ENCODE peak calls at places on chromosomes 6 and 20, in four cellular contexts. One of them, this sample, is unnamed. For H3K4me1, the result is how much of the 10 kb centered on the place peaks cover.

GRCh38 chr20:48155231-48155630 is 369.9 kb upstream of the SULF2 start:
- DNase-seq in SK-N-SH: no peak
- DNase-seq in H1: no peak
- DNase-seq in HepG2: no peak
- DNase-seq in this sample: no peak

GRCh38 chr6:137217801-137218472 is 1.2 kb downstream of the IFNGR1 start:
- DNase-seq in SK-N-SH: no peak
- DNase-seq in H1: no peak
- DNase-seq in HepG2: peak
- DNase-seq in this sample: no peak

GRCh38 chr6:37517411-37517812 is 17.7 kb upstream of the CCDC167 start:
- DNase-seq in SK-N-SH: no peak
- DNase-seq in H1: no peak
- DNase-seq in HepG2: no peak
- DNase-seq in this sample: no peak

GRCh38 chr6:79570129-79570801 is 33.0 kb upstream of the LCA5 start:
- DNase-seq in SK-N-SH: peak
- DNase-seq in H1: peak
- DNase-seq in HepG2: peak
- DNase-seq in this sample: no peak

GRCh38 chr6:110723017-110723416 is 92.3 kb downstream of the CDK19 start:
- DNase-seq in SK-N-SH: no peak
- DNase-seq in H1: no peak
- DNase-seq in HepG2: no peak
- DNase-seq in this sample: no peak

GRCh38 chr20:63441777-63442493 is 30.5 kb downstream of the KCNQ2 start:
- DNase-seq in SK-N-SH: peak
- DNase-seq in H1: no peak
- DNase-seq in HepG2: peak
- DNase-seq in this sample: peak

GRCh38 chr6:124073820-124074587 is 270.3 kb downstream of the NKAIN2 start:
- DNase-seq in SK-N-SH: no peak
- DNase-seq in H1: no peak
- DNase-seq in HepG2: no peak
- DNase-seq in this sample: no peak

GRCh38 chr20:10955166-10955565 is 281.4 kb upstream of the JAG1 start:
- DNase-seq in SK-N-SH: no peak
- DNase-seq in H1: no peak
- DNase-seq in HepG2: no peak
- DNase-seq in this sample: no peak

GRCh38 chr6:3773696-3774298 is 22.3 kb upstream of the PXDC1 start:
- DNase-seq in SK-N-SH: no peak
- DNase-seq in H1: no peak
- DNase-seq in HepG2: no peak
- DNase-seq in this sample: no peak

GRCh38 chr20:43774754-43775153 is 48.0 kb upstream of the GTSF1L start:
- DNase-seq in SK-N-SH: no peak
- DNase-seq in H1: no peak
- DNase-seq in HepG2: no peak
- DNase-seq in this sample: no peak

GRCh38 chr20:1336699-1337387 is 7.9 kb upstream of the SDCBP2 start:
- DNase-seq in SK-N-SH: no peak
- DNase-seq in H1: no peak
- DNase-seq in HepG2: no peak
- DNase-seq in this sample: no peak

GRCh38 chr6:127186889-127187288 is 68.4 kb downstream of the RSPO3 start:
- DNase-seq in SK-N-SH: peak
- DNase-seq in H1: no peak
- DNase-seq in HepG2: peak
- DNase-seq in this sample: peak

GRCh38 chr6:142537612-142538478 is 236.0 kb downstream of the ADGRG6 start:
- DNase-seq in SK-N-SH: no peak
- DNase-seq in H1: peak
- DNase-seq in HepG2: peak
- DNase-seq in this sample: no peak

GRCh38 chr20:41643504-41643938 is 25.3 kb upstream of the CHD6 start:
- DNase-seq in SK-N-SH: no peak
- DNase-seq in H1: no peak
- DNase-seq in HepG2: peak
- DNase-seq in this sample: no peak

GRCh38 chr20:38692436-38693411 is 31.6 kb upstream of the SLC32A1 start:
- DNase-seq in SK-N-SH: peak
- DNase-seq in H1: no peak
- DNase-seq in HepG2: peak
- DNase-seq in this sample: peak

GRCh38 chr6:17816921-17817611 is 110.3 kb upstream of the NUP153 start:
- DNase-seq in SK-N-SH: no peak
- DNase-seq in H1: no peak
- DNase-seq in HepG2: peak
- DNase-seq in this sample: no peak

GRCh38 chr20:58306421-58307261 is 2.9 kb upstream of the RAB22A start:
- DNase-seq in SK-N-SH: no peak
- DNase-seq in H1: no peak
- DNase-seq in HepG2: peak
- DNase-seq in this sample: peak

GRCh38 chr20:23148721-23149570 is 62.8 kb upstream of the CD93 start:
- DNase-seq in SK-N-SH: no peak
- DNase-seq in H1: no peak
- DNase-seq in HepG2: no peak
- DNase-seq in this sample: no peak

GRCh38 chr6:54193560-54193959 is 82.3 kb downstream of the MLIP start:
- DNase-seq in SK-N-SH: no peak
- DNase-seq in H1: no peak
- DNase-seq in HepG2: no peak
- DNase-seq in this sample: no peak

GRCh38 chr6:117930645-117931044 is 23.6 kb downstream of the SLC35F1 start:
- DNase-seq in SK-N-SH: no peak
- DNase-seq in H1: no peak
- DNase-seq in HepG2: no peak
- DNase-seq in this sample: no peak

GRCh38 chr6:42331019-42331418 is 113.4 kb upstream of the MRPS10 start:
- DNase-seq in SK-N-SH: no peak
- DNase-seq in H1: no peak
- DNase-seq in HepG2: no peak
- DNase-seq in this sample: no peak

GRCh38 chr6:159608961-159609673 is 83.9 kb downstream of the SOD2 start:
- DNase-seq in SK-N-SH: no peak
- DNase-seq in H1: peak
- DNase-seq in HepG2: peak
- DNase-seq in this sample: no peak
- H3K4me3 ChIP-seq in SK-N-SH: no peak
- H3K4me3 ChIP-seq in H1: no peak
- H3K4me3 ChIP-seq in HepG2: no peak
- H3K4me3 ChIP-seq in this sample: no peak

GRCh38 chr6:15366003-15366535 is 120.2 kb downstream of the JARID2 start:
- DNase-seq in SK-N-SH: no peak
- DNase-seq in H1: no peak
- DNase-seq in HepG2: no peak
- DNase-seq in this sample: no peak

GRCh38 chr6:15368186-15368585 is 122.3 kb downstream of the JARID2 start:
- DNase-seq in SK-N-SH: no peak
- DNase-seq in H1: no peak
- DNase-seq in HepG2: no peak
- DNase-seq in this sample: no peak

GRCh38 chr6:15368873-15369272 is 123.0 kb downstream of the JARID2 start:
- DNase-seq in SK-N-SH: no peak
- DNase-seq in H1: no peak
- DNase-seq in HepG2: no peak
- DNase-seq in this sample: no peak

GRCh38 chr6:15365273-15365687 is 119.4 kb downstream of the JARID2 start:
- DNase-seq in SK-N-SH: peak
- DNase-seq in H1: no peak
- DNase-seq in HepG2: no peak
- DNase-seq in this sample: peak

DNA sequence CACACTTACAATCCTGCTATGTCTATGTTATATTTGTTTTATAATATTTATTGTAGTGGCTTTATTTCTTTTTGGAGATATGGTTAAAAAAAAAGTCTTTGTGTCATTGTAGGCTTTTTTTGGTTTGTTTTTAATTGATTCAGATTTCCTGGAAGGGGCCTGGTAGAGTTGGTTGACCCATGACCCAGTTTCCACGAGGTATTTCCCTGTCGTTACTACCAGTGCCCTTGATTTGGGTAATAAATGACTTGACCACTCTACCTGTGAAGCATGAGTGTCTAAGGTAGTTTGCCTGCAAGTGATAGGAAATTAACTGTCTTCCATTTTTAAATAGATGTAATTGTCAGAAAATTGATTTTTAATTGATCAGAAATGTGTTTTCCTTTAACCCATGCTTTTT is 121.0 kb downstream of the JARID2 start:
- DNase-seq in SK-N-SH: no peak
- DNase-seq in H1: no peak
- DNase-seq in HepG2: no peak
- DNase-seq in this sample: no peak
- H3K4me1 ChIP-seq in SK-N-SH: under half
- H3K4me1 ChIP-seq in H1: under half
- H3K4me1 ChIP-seq in HepG2: under half
- H3K4me1 ChIP-seq in this sample: half or more

GRCh38 chr6:30907758-30908591 is at the start of gene GTF2H4:
- DNase-seq in SK-N-SH: peak
- DNase-seq in H1: peak
- DNase-seq in HepG2: peak
- DNase-seq in this sample: peak
- TF ChIP-seq EP300 in SK-N-SH: no peak
- TF ChIP-seq EP300 in H1: no peak
- TF ChIP-seq EP300 in HepG2: peak
- TF ChIP-seq EP300 in this sample: peak

DNA sequence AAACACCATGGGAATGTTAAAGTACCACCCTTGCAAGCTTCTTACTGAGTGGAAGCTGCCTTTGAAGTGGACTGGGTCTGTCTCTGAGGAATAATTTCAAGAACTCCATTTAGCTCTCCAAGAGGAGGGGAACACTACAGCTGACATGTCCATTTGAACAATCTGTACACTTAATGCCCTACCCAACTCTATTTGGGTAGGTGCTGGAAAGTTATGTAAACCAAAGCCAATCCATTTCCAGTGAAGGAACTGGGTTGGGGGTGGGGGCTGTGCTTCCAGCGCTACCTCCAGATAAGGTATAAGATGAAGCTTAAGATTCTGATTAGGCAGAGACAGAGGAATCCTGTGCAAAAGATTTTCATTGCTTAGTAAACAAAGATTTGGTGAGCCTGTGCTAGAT is 122.0 kb downstream of the TCP11 start:
- DNase-seq in SK-N-SH: no peak
- DNase-seq in H1: no peak
- DNase-seq in HepG2: no peak
- DNase-seq in this sample: no peak
- H3K4me3 ChIP-seq in SK-N-SH: no peak
- H3K4me3 ChIP-seq in H1: no peak
- H3K4me3 ChIP-seq in HepG2: no peak
- H3K4me3 ChIP-seq in this sample: peak

GRCh38 chr6:157841211-157841840 is 18.3 kb downstream of the SNX9 start:
- DNase-seq in SK-N-SH: no peak
- DNase-seq in H1: no peak
- DNase-seq in HepG2: no peak
- DNase-seq in this sample: no peak

GRCh38 chr6:157839606-157840005 is 16.6 kb downstream of the SNX9 start:
- DNase-seq in SK-N-SH: no peak
- DNase-seq in H1: no peak
- DNase-seq in HepG2: no peak
- DNase-seq in this sample: no peak

GRCh38 chr6:157840776-157841175 is 17.7 kb downstream of the SNX9 start:
- DNase-seq in SK-N-SH: no peak
- DNase-seq in H1: no peak
- DNase-seq in HepG2: no peak
- DNase-seq in this sample: no peak

GRCh38 chr6:157840261-157840660 is 17.2 kb downstream of the SNX9 start:
- DNase-seq in SK-N-SH: no peak
- DNase-seq in H1: no peak
- DNase-seq in HepG2: no peak
- DNase-seq in this sample: no peak

DNA sequence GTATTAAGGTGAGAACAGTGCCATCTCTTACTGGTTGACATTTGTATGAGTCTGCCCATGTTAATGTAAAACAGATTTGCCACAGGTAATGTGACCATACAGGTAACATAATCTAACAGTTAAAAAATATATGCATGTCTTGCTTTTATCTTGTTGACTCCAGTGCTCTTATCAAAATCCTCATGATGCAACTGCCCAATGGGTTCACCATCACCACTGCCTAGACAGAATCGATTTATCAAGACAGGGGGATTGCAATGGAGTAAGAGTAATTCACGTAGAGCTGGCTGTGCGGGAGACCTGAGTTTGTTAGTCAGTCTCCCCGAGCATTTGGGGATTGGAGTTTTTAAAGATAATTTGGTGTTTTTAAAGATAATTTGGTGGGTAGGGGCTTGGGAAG is 19.2 kb downstream of the SNX9 start:
- DNase-seq in SK-N-SH: no peak
- DNase-seq in H1: no peak
- DNase-seq in HepG2: no peak
- DNase-seq in this sample: no peak
- H3K4me1 ChIP-seq in SK-N-SH: under half
- H3K4me1 ChIP-seq in H1: under half
- H3K4me1 ChIP-seq in HepG2: under half
- H3K4me1 ChIP-seq in this sample: under half

GRCh38 chr20:46689082-46689753 is at the start of gene TP53RK:
- DNase-seq in SK-N-SH: peak
- DNase-seq in H1: peak
- DNase-seq in HepG2: peak
- DNase-seq in this sample: peak
- TF ChIP-seq EP300 in SK-N-SH: no peak
- TF ChIP-seq EP300 in H1: no peak
- TF ChIP-seq EP300 in HepG2: peak
- TF ChIP-seq EP300 in this sample: peak

GRCh38 chr6:12110523-12111154 is 98.5 kb downstream of the HIVEP1 start:
- DNase-seq in SK-N-SH: no peak
- DNase-seq in H1: no peak
- DNase-seq in HepG2: no peak
- DNase-seq in this sample: no peak
- H3K4me3 ChIP-seq in SK-N-SH: no peak
- H3K4me3 ChIP-seq in H1: no peak
- H3K4me3 ChIP-seq in HepG2: no peak
- H3K4me3 ChIP-seq in this sample: no peak

This sample was measured in tibial nerve.